ENCODE peak calls at places on chromosomes 7 and 10, in six cellular contexts. A, S, Q, P, X and J are unnamed samples.

GRCh38 chr7:24199978-24200377 is 84.0 kb upstream of the NPY start:
- DNase-seq in A (no peak), S (no peak), Q (no peak), P (no peak), X (no peak), J (no peak)

GRCh38 chr7:117402109-117402508 is 25.2 kb downstream of the ASZ1 start:
- DNase-seq in A (no peak), S (no peak), Q (no peak), P (no peak), X (no peak), J (no peak)

GRCh38 chr10:10848488-10849111 is 169.1 kb upstream of the CELF2 start:
- DNase-seq in A (no peak), S (no peak), Q (no peak), P (no peak), X (no peak), J (no peak)

GRCh38 chr10:8369666-8370065 is 315.2 kb downstream of the GATA3 start:
- DNase-seq in A (no peak), S (no peak), Q (peak), P (peak), X (no peak), J (no peak)

GRCh38 chr10:75987610-75988009 is 556.2 kb downstream of the LRMDA start:
- DNase-seq in A (no peak), S (no peak), Q (peak), P (no peak), X (no peak), J (no peak)

GRCh38 chr10:106566871-106567270 is 597.6 kb downstream of the SORCS1 start:
- DNase-seq in A (no peak), S (peak), Q (no peak), P (no peak), X (no peak), J (no peak)

GRCh38 chr7:1861799-1862458 is 191.9 kb downstream of the ELFN1 start:
- DNase-seq in A (no peak), S (no peak), Q (no peak), P (no peak), X (no peak), J (no peak)

GRCh38 chr10:16843252-16843870 is 26.1 kb upstream of the RSU1 start:
- DNase-seq in A (peak), S (no peak), Q (peak), P (peak), X (no peak), J (peak)

GRCh38 chr7:101378808-101379207 is 16.1 kb downstream of the COL26A1 start:
- DNase-seq in A (no peak), S (no peak), Q (no peak), P (no peak), X (peak), J (no peak)

GRCh38 chr10:123966896-123967231 is 75.3 kb upstream of the CPXM2 start:
- DNase-seq in A (no peak), S (no peak), Q (no peak), P (no peak), X (peak), J (no peak)

GRCh38 chr10:59011972-59012632 is 164.3 kb upstream of the PHYHIPL start:
- DNase-seq in A (no peak), S (no peak), Q (no peak), P (no peak), X (no peak), J (no peak)

GRCh38 chr10:103481974-103482531 is 3.0 kb upstream of the CALHM3 start:
- DNase-seq in A (peak), S (no peak), Q (peak), P (no peak), X (no peak), J (no peak)

GRCh38 chr10:52706347-52707070 is 66.1 kb downstream of the MBL2 start:
- DNase-seq in A (no peak), S (no peak), Q (peak), P (no peak), X (no peak), J (no peak)

GRCh38 chr7:152751449-152752141 is 8.0 kb upstream of the ACTR3B start:
- DNase-seq in A (no peak), S (no peak), Q (no peak), P (no peak), X (no peak), J (no peak)

GRCh38 chr10:17454181-17454800 is at the start of gene ST8SIA6:
- DNase-seq in A (peak), S (no peak), Q (peak), P (peak), X (peak), J (no peak)

GRCh38 chr10:13658864-13659685 is 72.3 kb downstream of the PRPF18 start:
- DNase-seq in A (no peak), S (peak), Q (no peak), P (no peak), X (peak), J (no peak)

GRCh38 chr7:99324559-99324958 is 1.1 kb upstream of the ARPC1A start:
- DNase-seq in A (no peak), S (no peak), Q (no peak), P (no peak), X (no peak), J (no peak)

GRCh38 chr7:134368851-134369533 is 52.3 kb upstream of the SLC35B4 start:
- DNase-seq in A (peak), S (no peak), Q (peak), P (no peak), X (no peak), J (no peak)

GRCh38 chr10:35448687-35449662 is 112.7 kb downstream of the CCNY start:
- DNase-seq in A (no peak), S (no peak), Q (no peak), P (no peak), X (no peak), J (no peak)

GRCh38 chr7:150432915-150433892 is 17.2 kb upstream of the GIMAP8 start:
- DNase-seq in A (no peak), S (no peak), Q (no peak), P (peak), X (no peak), J (no peak)

GRCh38 chr10:102776779-102777417 is 33.1 kb downstream of the WBP1L start:
- DNase-seq in A (no peak), S (peak), Q (peak), P (no peak), X (peak), J (no peak)

GRCh38 chr10:102523250-102524029 is 19.7 kb downstream of the SUFU start:
- DNase-seq in A (no peak), S (no peak), Q (peak), P (no peak), X (no peak), J (no peak)

GRCh38 chr10:72688208-72688651 is 3.7 kb upstream of the MCU start:
- DNase-seq in A (no peak), S (no peak), Q (peak), P (peak), X (no peak), J (no peak)

GRCh38 chr10:43384252-43385221 is 13.1 kb downstream of the FXYD4 start:
- DNase-seq in A (no peak), S (no peak), Q (no peak), P (no peak), X (no peak), J (no peak)

GRCh38 chr10:97031459-97031858 is 154.3 kb downstream of the SLIT1 start:
- DNase-seq in A (no peak), S (no peak), Q (no peak), P (no peak), X (no peak), J (no peak)

GRCh38 chr10:35545878-35546631 is 59.1 kb upstream of the GJD4 start:
- DNase-seq in A (no peak), S (no peak), Q (no peak), P (no peak), X (no peak), J (no peak)

GRCh38 chr7:35705932-35706461 is 11.1 kb upstream of the HERPUD2 start:
- DNase-seq in A (no peak), S (no peak), Q (no peak), P (no peak), X (no peak), J (no peak)

GRCh38 chr10:8365935-8366911 is 311.7 kb downstream of the GATA3 start:
- DNase-seq in A (no peak), S (no peak), Q (peak), P (peak), X (no peak), J (no peak)

GRCh38 chr10:16640153-16640552 is 118.5 kb upstream of the C1QL3 start:
- DNase-seq in A (no peak), S (no peak), Q (no peak), P (no peak), X (no peak), J (no peak)

GRCh38 chr7:117004899-117005298 is 51.6 kb downstream of the ST7 start:
- DNase-seq in A (no peak), S (no peak), Q (no peak), P (no peak), X (no peak), J (no peak)